ENCODE peak calls at places on chromosomes 12 and 14, in seven cellular contexts. I is activated effector memory CD4-positive, alpha-beta T cell treated with anti-CD3 and anti-CD28 coated beads, Interleukin-2, amount 50 U/mL, for 16 hours; S is CD4-positive, alpha-beta T cell; J is esophagus squamous epithelium; M is G401; D is EL; Y is LoVo. A is an unnamed sample.

GRCh38 chr14:61524211-61524806 is 171.0 kb upstream of the HIF1A start:
- DNase-seq in J (no peak), S (no peak), Y (peak), D (peak), M (no peak), I (no peak), A (no peak)

GRCh38 chr12:93784339-93785086 is 107.3 kb downstream of the CRADD start:
- DNase-seq in D (peak), S (no peak), Y (peak), M (peak), I (peak), J (no peak), A (no peak)

GRCh38 chr12:89098390-89099102 is 253.8 kb downstream of the DUSP6 start:
- DNase-seq in Y (no peak), I (no peak), J (no peak), D (no peak), S (no peak), M (no peak), A (no peak)

GRCh38 chr12:89451876-89452275 is 72.7 kb downstream of the GALNT4 start:
- DNase-seq in M (peak), J (no peak), Y (no peak), D (peak), S (no peak), I (no peak), A (no peak)

GRCh38 chr12:62814243-62814642 is 120.7 kb downstream of the PPM1H start:
- DNase-seq in S (no peak), D (no peak), I (no peak), Y (no peak), M (no peak), J (no peak), A (no peak)

GRCh38 chr14:22255042-22255441 is 334.0 kb downstream of the DAD1 start:
- DNase-seq in M (no peak), Y (no peak), S (no peak), J (no peak), I (no peak), D (no peak), A (no peak)

GRCh38 chr14:74425525-74426201 is 347 bp downstream of the SYNDIG1L start:
- DNase-seq in I (peak), D (peak), M (no peak), Y (peak), J (no peak), S (peak), A (peak)

GRCh38 chr14:105857223-105857815 is 330.9 kb downstream of the TMEM121 start:
- DNase-seq in Y (no peak), J (no peak), S (no peak), D (no peak), I (peak), M (no peak), A (peak)

A was measured in T-helper 1 cell.